ENCODE peak calls at places on chromosomes 3 and 15, in ten cellular contexts. C, M, A, I, D, V, B, W, U and N are unnamed samples. For H3K4me1 and H3K9me3, the result is how much of the 10 kb centered on the place peaks cover.

GRCh38 chr3:108486910-108487309 is 23.5 kb downstream of the MYH15 start:
- DNase-seq in C (peak), M (no peak), A (peak), I (no peak), D (no peak), V (no peak), B (peak), W (no peak), U (no peak), N (peak)

GRCh38 chr15:92681141-92681622 is 25.6 kb upstream of the FAM174B start:
- DNase-seq in C (no peak), M (no peak), A (peak), I (peak), D (no peak), V (no peak), B (no peak), W (no peak), U (no peak), N (peak)

GRCh38 chr3:27483117-27484001 is 825 bp downstream of the SLC4A7 start:
- DNase-seq in C (peak), M (peak), A (peak), I (peak), D (peak), V (peak), B (peak), W (peak), U (peak), N (peak)

GRCh38 chr3:43892535-43892934 is 201.8 kb downstream of the ABHD5 start:
- DNase-seq in C (no peak), M (no peak), A (no peak), I (peak), D (no peak), V (no peak), B (no peak), W (no peak), U (no peak), N (no peak)

GRCh38 chr3:133927543-133928066 is 31.9 kb upstream of the RAB6B start:
- DNase-seq in C (peak), M (peak), A (peak), I (peak), D (peak), V (peak), B (peak), W (peak), U (no peak), N (peak)

GRCh38 chr15:83959477-83959876 is 276.1 kb upstream of the GOLGA6L4 start:
- DNase-seq in C (no peak), M (no peak), A (no peak), I (no peak), D (no peak), V (no peak), B (no peak), W (no peak), U (no peak), N (no peak)

GRCh38 chr15:55627730-55628368 is 39.7 kb upstream of the PYGO1 start:
- DNase-seq in C (no peak), M (no peak), A (peak), I (peak), D (no peak), V (no peak), B (no peak), W (no peak), U (no peak), N (no peak)

GRCh38 chr3:77746048-77746447 is 706.1 kb downstream of the ROBO2 start:
- DNase-seq in C (no peak), M (no peak), A (no peak), I (no peak), D (no peak), V (no peak), B (no peak), W (no peak), U (no peak), N (no peak)

GRCh38 chr15:75578206-75578947 is 738 bp downstream of the PTPN9 start:
- DNase-seq in C (peak), M (peak), A (peak), I (peak), D (peak), V (no peak), B (peak), W (peak), U (peak), N (peak)

GRCh38 chr3:47016086-47016933 is 36.8 kb downstream of the NBEAL2 start:
- DNase-seq in C (no peak), M (no peak), A (no peak), I (peak), D (no peak), V (no peak), B (no peak), W (no peak), U (peak), N (no peak)

GRCh38 chr3:195182470-195182795 is 88.5 kb downstream of the XXYLT1 start:
- DNase-seq in C (no peak), M (no peak), A (peak), I (no peak), D (no peak), V (no peak), B (no peak), W (no peak), U (no peak), N (no peak)

GRCh38 chr3:195181107-195181498 is 89.9 kb downstream of the XXYLT1 start:
- DNase-seq in C (no peak), M (no peak), A (no peak), I (peak), D (no peak), V (no peak), B (no peak), W (no peak), U (no peak), N (no peak)

GRCh38 chr3:195184716-195185421 is 86.1 kb downstream of the XXYLT1 start:
- DNase-seq in C (no peak), M (no peak), A (peak), I (peak), D (no peak), V (no peak), B (no peak), W (no peak), U (no peak), N (no peak)

GRCh38 chr3:195181781-195182469 is 89.0 kb downstream of the XXYLT1 start:
- DNase-seq in C (no peak), M (no peak), A (no peak), I (peak), D (no peak), V (no peak), B (no peak), W (no peak), U (no peak), N (no peak)

GRCh38 chr3:195183071-195183776 is 87.7 kb downstream of the XXYLT1 start:
- DNase-seq in C (no peak), M (no peak), A (no peak), I (peak), D (no peak), V (no peak), B (no peak), W (no peak), U (no peak), N (no peak)
- H3K4me1 ChIP-seq in C (half or more), M (under half), A (half or more), I (under half), D (under half), V (under half), B (under half), W (under half), U (under half), N (under half)

GRCh38 chr3:7000501-7000900 is 139.6 kb downstream of the GRM7 start:
- DNase-seq in C (no peak), M (no peak), A (no peak), I (no peak), D (no peak), V (no peak), B (no peak), W (no peak), U (no peak), N (no peak)
- H3K9me3 ChIP-seq in C (under half), M (under half), A (under half), I (under half), D (under half), V (under half), B (under half), W (under half), U (under half), N (under half)

DNA sequence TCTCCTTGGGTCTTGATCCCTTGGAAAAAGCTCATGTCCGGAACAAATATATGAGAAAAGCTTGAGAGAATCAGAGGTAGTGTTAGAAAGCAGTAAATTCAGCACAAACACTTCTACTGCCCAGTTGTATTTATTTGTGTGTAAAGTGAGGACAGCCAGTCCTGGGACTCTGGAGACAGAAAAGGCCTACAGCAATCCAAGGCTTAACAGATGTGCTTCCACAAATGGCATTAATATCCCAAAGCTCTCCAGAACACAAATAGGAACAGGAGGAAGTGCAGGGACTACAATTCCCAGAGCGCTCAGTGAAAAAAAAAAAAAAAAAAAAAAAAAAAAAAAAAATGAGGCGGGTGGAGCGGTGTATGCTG is 393 bp upstream of the AP2M1 start:
- DNase-seq in C (no peak), M (no peak), A (no peak), I (peak), D (no peak), V (no peak), B (no peak), W (no peak), U (no peak), N (no peak)
- H3K4me1 ChIP-seq in C (half or more), M (under half), A (under half), I (under half), D (under half), V (under half), B (under half), W (under half), U (under half), N (under half)

DNA sequence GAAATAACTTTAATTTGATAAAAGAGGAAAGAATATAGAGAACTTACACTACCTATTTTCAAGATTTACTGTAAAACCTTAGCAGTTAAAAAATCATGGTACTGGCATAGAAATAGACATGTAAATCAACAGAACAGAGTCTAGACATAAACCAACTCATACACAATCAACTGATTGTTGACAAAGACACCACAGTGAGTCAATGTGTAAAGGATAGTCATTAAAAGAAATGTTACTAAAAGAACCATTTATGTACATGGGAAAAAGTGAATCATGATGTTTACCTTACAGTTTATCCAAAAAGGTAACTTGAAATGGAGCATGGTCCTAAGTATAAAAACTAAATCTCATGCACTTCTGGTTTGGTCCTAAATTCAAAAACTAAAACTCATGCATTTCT is 847.4 kb downstream of the IGSF11 start:
- DNase-seq in C (no peak), M (no peak), A (no peak), I (no peak), D (no peak), V (no peak), B (no peak), W (no peak), U (no peak), N (no peak)
- H3K9me3 ChIP-seq in C (under half), M (under half), A (under half), I (under half), D (under half), V (under half), B (under half), W (under half), U (under half), N (under half)

DNA sequence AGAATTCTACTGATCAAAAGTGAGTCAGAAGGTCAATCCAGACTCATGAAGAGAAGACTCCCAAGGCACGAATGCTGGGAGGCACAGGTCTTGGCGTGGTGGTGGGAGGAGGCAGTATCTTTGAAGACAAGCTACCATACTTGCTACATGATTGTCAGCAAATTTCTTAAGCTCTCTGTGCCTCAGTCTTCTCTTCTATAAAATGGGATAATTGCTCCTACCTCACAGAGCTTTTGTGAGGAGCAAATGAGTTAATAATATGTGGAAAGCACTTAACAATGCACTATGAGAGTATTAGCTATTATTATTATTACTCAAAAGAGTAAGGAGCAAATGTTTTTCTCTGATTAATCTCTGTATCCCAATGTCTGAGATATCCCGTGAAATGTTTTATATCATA is 36.2 kb downstream of the EHD4 start:
- DNase-seq in C (no peak), M (no peak), A (no peak), I (no peak), D (no peak), V (no peak), B (no peak), W (no peak), U (no peak), N (no peak)
- H3K4me1 ChIP-seq in C (half or more), M (half or more), A (under half), I (under half), D (under half), V (half or more), B (under half), W (under half), U (under half), N (half or more)